ENCODE peak calls at places on chromosome 1, in seven cellular contexts. V is neural progenitor cell, Z is spleen, K is transverse colon, U is esophagus muscularis mucosa, B is AG09309, A is astrocyte. D is an unnamed sample.
A peak's percentile ranks its signal among the peaks of the same experiment; 100 is the strongest.

GRCh38 chr1:204782118-204782700 is 88.5 kb upstream of the NFASC start:
- DNase-seq in V (no peak), Z (no peak), K (no peak), U (no peak), B (no peak), A (peak; percentile 76), D (peak; percentile 69)

GRCh38 chr1:59595774-59596173 is 219.0 kb upstream of the HOOK1 start:
- DNase-seq in V (no peak), Z (no peak), K (no peak), U (no peak), B (peak; percentile 52), A (peak; percentile 39), D (peak; percentile 61)

GRCh38 chr1:107724648-107725047 is 240.3 kb downstream of the VAV3 start:
- DNase-seq in V (no peak), Z (no peak), K (no peak), U (no peak), B (peak; percentile 43), A (peak; percentile 58), D (peak; percentile 18)

GRCh38 chr1:13901597-13901996 is 201.6 kb downstream of the PRDM2 start:
- DNase-seq in V (no peak), Z (no peak), K (no peak), U (no peak), B (no peak), A (no peak), D (no peak)

GRCh38 chr1:184425449-184426277 is 38.8 kb downstream of the C1orf21 start:
- DNase-seq in V (no peak), Z (no peak), K (peak; percentile 85), U (no peak), B (no peak), A (no peak), D (peak; percentile 45)

GRCh38 chr1:246295968-246296367 is 211.1 kb downstream of the SMYD3 start:
- DNase-seq in V (no peak), Z (no peak), K (no peak), U (no peak), B (no peak), A (no peak), D (no peak)

GRCh38 chr1:12539705-12540579 is 78.1 kb downstream of the DHRS3 start:
- DNase-seq in V (peak; percentile 74), Z (no peak), K (peak; percentile 69), U (peak; percentile 97), B (peak; percentile 96), A (peak; percentile 99), D (peak; percentile 98)

GRCh38 chr1:169610858-169611257 is 19.1 kb downstream of the SELP start:
- DNase-seq in V (no peak), Z (no peak), K (no peak), U (no peak), B (no peak), A (no peak), D (no peak)

GRCh38 chr1:246761386-246761785 is 37.2 kb downstream of the SCCPDH start:
- DNase-seq in V (no peak), Z (no peak), K (no peak), U (no peak), B (no peak), A (no peak), D (no peak)

GRCh38 chr1:20972855-20973254 is 185.7 kb upstream of the HP1BP3 start:
- DNase-seq in V (no peak), Z (no peak), K (no peak), U (no peak), B (no peak), A (no peak), D (no peak)

GRCh38 chr1:37752583-37753471 is 12.1 kb downstream of the EPHA10 start:
- DNase-seq in V (peak; percentile 80), Z (no peak), K (peak; percentile 54), U (no peak), B (no peak), A (no peak), D (no peak)

GRCh38 chr1:166839600-166840308 is 479 bp downstream of the POGK start:
- DNase-seq in V (peak; percentile 68), Z (peak; percentile 92), K (peak; percentile 77), U (no peak), B (no peak), A (peak; percentile 6), D (peak; percentile 11)
- TF ChIP-seq CTCF in V (peak; percentile 41), Z (no peak), K (peak; percentile 14), U (no peak), B (peak; percentile 12), A (no peak), D (peak; percentile 33)

DNA sequence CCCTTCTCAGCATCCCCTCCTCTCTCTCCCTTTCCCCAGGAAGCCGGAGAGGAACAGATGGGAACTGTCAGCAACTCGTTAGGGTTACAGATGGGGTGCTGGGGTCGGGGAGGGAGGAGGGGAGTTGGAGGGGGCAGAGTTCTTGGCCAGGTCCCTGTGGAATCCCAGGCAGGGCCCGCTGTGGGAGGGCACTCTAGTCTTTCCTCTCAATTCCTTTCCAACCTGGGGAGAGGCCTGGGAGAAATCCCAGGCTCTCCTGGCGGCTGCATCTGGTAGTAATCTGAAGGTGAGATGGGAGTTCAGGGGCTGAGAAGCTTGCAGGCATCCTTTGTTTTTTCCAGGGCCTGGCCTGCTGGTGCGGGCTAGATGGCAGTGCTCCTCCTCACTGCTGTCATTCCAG is 94.0 kb upstream of the CSF3R start:
- DNase-seq in V (no peak), Z (peak; percentile 22), K (no peak), U (no peak), B (no peak), A (no peak), D (no peak)
- TF ChIP-seq CTCF in V (peak; percentile 7), Z (no peak), K (no peak), U (no peak), B (no peak), A (no peak), D (no peak)

DNA sequence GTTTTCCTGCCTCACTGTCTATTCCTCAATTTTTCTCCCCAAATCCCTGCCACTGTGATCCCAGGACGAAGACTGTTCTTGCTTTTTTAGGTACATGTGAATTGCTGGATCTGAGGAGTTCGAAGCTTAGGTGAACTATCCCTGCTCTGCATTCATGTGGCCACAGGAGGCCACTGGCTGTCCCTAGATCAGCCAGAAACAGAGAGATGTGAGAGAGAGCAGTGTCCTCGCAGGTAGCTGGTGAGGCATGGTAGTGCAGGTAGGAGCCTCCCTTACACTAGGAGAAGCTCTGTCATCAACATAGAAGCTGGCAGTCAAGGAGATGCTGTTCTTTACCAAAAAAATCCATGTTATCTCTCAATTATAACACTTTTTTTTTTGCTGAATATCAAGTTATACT is 71.5 kb downstream of the USP24 start:
- DNase-seq in V (peak; percentile 51), Z (no peak), K (no peak), U (no peak), B (no peak), A (no peak), D (no peak)
- TF ChIP-seq CTCF in V (peak; percentile 41), Z (no peak), K (no peak), U (no peak), B (peak; percentile 5), A (no peak), D (no peak)

GRCh38 chr1:27574871-27575831 is 28.8 kb downstream of the AHDC1 start:
- DNase-seq in V (peak; percentile 94), Z (no peak), K (peak; percentile 66), U (no peak), B (no peak), A (peak; percentile 75), D (peak; percentile 81)
- TF ChIP-seq CTCF in V (peak; percentile 65), Z (no peak), K (no peak), U (peak; percentile 14), B (peak; percentile 11), A (no peak), D (no peak)

DNA sequence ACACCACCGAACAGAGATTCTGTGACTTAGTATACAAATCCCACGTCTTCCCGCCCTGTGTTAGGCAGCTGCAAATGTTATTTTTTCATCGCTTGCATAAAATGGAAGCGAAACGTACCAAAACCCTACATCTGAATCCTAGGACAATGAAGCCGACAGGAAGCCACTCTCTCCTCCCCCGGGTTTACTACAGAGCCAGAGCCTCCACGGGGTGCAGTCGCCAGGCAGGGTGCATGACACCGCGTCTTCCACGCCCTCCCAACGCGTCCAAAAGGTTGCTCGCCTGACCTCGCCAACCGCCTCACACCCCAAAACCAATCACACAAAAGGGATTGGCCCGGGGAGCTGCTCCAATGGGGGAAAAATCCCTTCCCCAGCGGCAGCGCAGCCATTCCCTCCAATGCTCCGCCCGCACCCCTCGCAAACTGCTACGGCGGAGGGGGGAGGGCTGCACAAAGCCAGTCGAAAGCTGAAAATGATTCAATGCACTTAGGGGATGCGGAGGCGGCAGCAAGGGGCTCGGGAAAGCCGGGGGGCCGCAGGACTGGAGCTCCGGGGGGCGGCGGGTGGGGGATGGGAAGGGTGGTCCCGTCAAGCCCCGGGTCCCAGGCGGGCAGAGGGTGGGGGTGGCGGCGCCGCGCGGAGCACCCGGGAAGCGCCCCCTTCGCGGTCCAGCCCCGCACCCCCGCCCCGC is 701 bp downstream of the CEP170 start:
- DNase-seq in V (peak; percentile 81), Z (no peak), K (peak; percentile 64), U (peak; percentile 92), B (no peak), A (peak; percentile 59), D (peak; percentile 78)
- TF ChIP-seq CTCF in V (no peak), Z (no peak), K (no peak), U (no peak), B (no peak), A (no peak), D (no peak)

GRCh38 chr1:206590025-206590834 is 22.0 kb downstream of the EIF2D start:
- DNase-seq in V (peak; percentile 30), Z (no peak), K (no peak), U (no peak), B (no peak), A (peak; percentile 82), D (peak; percentile 29)
- TF ChIP-seq CTCF in V (peak; percentile 67), Z (no peak), K (no peak), U (no peak), B (peak; percentile 27), A (peak; percentile 28), D (peak; percentile 33)

DNA sequence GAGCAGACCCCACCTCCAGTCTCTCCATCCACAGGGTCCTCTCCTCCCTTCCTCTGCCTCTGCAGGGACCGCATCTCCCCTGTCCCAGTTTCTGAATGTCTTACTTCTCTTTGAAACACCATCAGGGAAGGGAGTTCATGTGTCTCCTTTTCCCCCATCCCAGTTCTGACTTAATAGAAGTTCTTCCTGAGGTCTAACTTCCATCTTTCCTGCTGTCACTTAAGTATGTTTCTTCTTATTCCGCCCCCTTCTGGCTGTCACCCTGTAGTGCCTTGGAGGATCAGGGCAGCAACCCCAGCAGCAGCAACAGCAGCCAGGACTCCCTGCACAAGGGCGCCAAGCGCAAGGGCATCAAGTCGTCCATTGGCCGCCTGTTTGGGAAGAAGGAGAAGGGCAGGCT is 29.3 kb downstream of the MYOG start:
- DNase-seq in V (no peak), Z (no peak), K (no peak), U (no peak), B (no peak), A (no peak), D (no peak)
- TF ChIP-seq CTCF in V (peak; percentile 31), Z (no peak), K (no peak), U (no peak), B (no peak), A (no peak), D (no peak)

D was measured in fibroblast of the aortic adventitia.